ENCODE peak calls at places on chromosome 14, in four cellular contexts. One of them, this sample, is unnamed.

GRCh38 chr14:60650382-60650961 is 1.2 kb upstream of the SIX1 start:
- DNase-seq in A549: no peak
- DNase-seq in CD8-positive, alpha-beta memory T cell: no peak
- DNase-seq in activated T-helper 1 cell treated with anti-CD3 and anti-CD28 coated beads, Interleukin-2, amount 50 U/mL, for 16 hours: no peak
- DNase-seq in this sample: no peak

GRCh38 chr14:66965831-66966230 is 223.4 kb upstream of the GARIN2 start:
- DNase-seq in A549: no peak
- DNase-seq in CD8-positive, alpha-beta memory T cell: no peak
- DNase-seq in activated T-helper 1 cell treated with anti-CD3 and anti-CD28 coated beads, Interleukin-2, amount 50 U/mL, for 16 hours: no peak
- DNase-seq in this sample: no peak

GRCh38 chr14:87149583-87150354 is 843.2 kb downstream of the GALC start:
- DNase-seq in A549: no peak
- DNase-seq in CD8-positive, alpha-beta memory T cell: no peak
- DNase-seq in activated T-helper 1 cell treated with anti-CD3 and anti-CD28 coated beads, Interleukin-2, amount 50 U/mL, for 16 hours: no peak
- DNase-seq in this sample: no peak

GRCh38 chr14:66496188-66496807 is 10.1 kb downstream of the CCDC196 start:
- DNase-seq in A549: no peak
- DNase-seq in CD8-positive, alpha-beta memory T cell: no peak
- DNase-seq in activated T-helper 1 cell treated with anti-CD3 and anti-CD28 coated beads, Interleukin-2, amount 50 U/mL, for 16 hours: no peak
- DNase-seq in this sample: no peak

GRCh38 chr14:26137161-26137560 is 460.7 kb downstream of the NOVA1 start:
- DNase-seq in A549: no peak
- DNase-seq in CD8-positive, alpha-beta memory T cell: no peak
- DNase-seq in activated T-helper 1 cell treated with anti-CD3 and anti-CD28 coated beads, Interleukin-2, amount 50 U/mL, for 16 hours: no peak
- DNase-seq in this sample: no peak

GRCh38 chr14:31203414-31203742 is 4.2 kb downstream of the HECTD1 start:
- DNase-seq in A549: no peak
- DNase-seq in CD8-positive, alpha-beta memory T cell: no peak
- DNase-seq in activated T-helper 1 cell treated with anti-CD3 and anti-CD28 coated beads, Interleukin-2, amount 50 U/mL, for 16 hours: no peak
- DNase-seq in this sample: no peak

GRCh38 chr14:96512602-96513397 is 10.6 kb downstream of the PAPOLA start:
- DNase-seq in A549: no peak
- DNase-seq in CD8-positive, alpha-beta memory T cell: no peak
- DNase-seq in activated T-helper 1 cell treated with anti-CD3 and anti-CD28 coated beads, Interleukin-2, amount 50 U/mL, for 16 hours: no peak
- DNase-seq in this sample: no peak

GRCh38 chr14:66507722-66508546 is at the start of gene GPHN:
- DNase-seq in A549: peak
- DNase-seq in CD8-positive, alpha-beta memory T cell: peak
- DNase-seq in activated T-helper 1 cell treated with anti-CD3 and anti-CD28 coated beads, Interleukin-2, amount 50 U/mL, for 16 hours: peak
- DNase-seq in this sample: peak

GRCh38 chr14:101033446-101034165 is 130.1 kb upstream of the RTL1 start:
- DNase-seq in A549: no peak
- DNase-seq in CD8-positive, alpha-beta memory T cell: no peak
- DNase-seq in activated T-helper 1 cell treated with anti-CD3 and anti-CD28 coated beads, Interleukin-2, amount 50 U/mL, for 16 hours: no peak
- DNase-seq in this sample: no peak

GRCh38 chr14:80434574-80435321 is 223.4 kb upstream of the DIO2 start:
- DNase-seq in A549: no peak
- DNase-seq in CD8-positive, alpha-beta memory T cell: no peak
- DNase-seq in activated T-helper 1 cell treated with anti-CD3 and anti-CD28 coated beads, Interleukin-2, amount 50 U/mL, for 16 hours: no peak
- DNase-seq in this sample: no peak

GRCh38 chr14:76019676-76020075 is 34.1 kb downstream of the IFT43 start:
- DNase-seq in A549: no peak
- DNase-seq in CD8-positive, alpha-beta memory T cell: no peak
- DNase-seq in activated T-helper 1 cell treated with anti-CD3 and anti-CD28 coated beads, Interleukin-2, amount 50 U/mL, for 16 hours: no peak
- DNase-seq in this sample: peak

This sample was measured in KBM-7.